ENCODE peak calls at places on chromosomes 3 and 15, in nine cellular contexts. B is activated B cell treated with CpG ODN at 0.5 μM for 24 hours; L is esophagus squamous epithelium; A is HT1080; M is NCI-H345; T is lung; Y is stimulated activated CD4-positive, alpha-beta T cell treated with anti-CD3 and anti-CD28 coated beads, Interleukin-4, amount 100 ng/mL, for 1 hour; U is iris pigment epithelial cell; P is body of pancreas. E is an unnamed sample.
A peak's percentile ranks its signal among the peaks of the same experiment; 100 is the strongest.

GRCh38 chr3:151305081-151305777 is 11.4 kb downstream of the GPR87 start:
- DNase-seq in A (peak; percentile 100), B (no peak), M (no peak), U (peak; percentile 99), L (no peak), T (peak; percentile 71), P (peak; percentile 38), Y (peak; percentile 4), E (peak; percentile 99)

GRCh38 chr15:90774731-90775521 is 57.8 kb downstream of the BLM start:
- DNase-seq in M (no peak), L (no peak), Y (no peak), A (peak; percentile 90), T (no peak), P (no peak), B (no peak), U (peak; percentile 79), E (peak; percentile 85)

GRCh38 chr3:104632521-104632920 is 734.2 kb upstream of the ALCAM start:
- DNase-seq in T (no peak), Y (no peak), M (no peak), A (no peak), U (peak; percentile 65), L (no peak), B (no peak), P (no peak), E (no peak)

GRCh38 chr15:44308415-44308814 is 19.9 kb downstream of the GOLM2 start:
- DNase-seq in M (no peak), Y (peak; percentile 16), U (no peak), P (no peak), A (no peak), T (no peak), L (no peak), B (no peak), E (no peak)

GRCh38 chr3:62159693-62160092 is 213.7 kb downstream of the FEZF2 start:
- DNase-seq in B (no peak), M (no peak), A (no peak), Y (no peak), L (no peak), T (peak; percentile 45), P (peak; percentile 85), U (peak; percentile 70), E (no peak)

GRCh38 chr15:29337156-29337959 is 67.7 kb upstream of the NSMCE3 start:
- DNase-seq in A (no peak), U (no peak), P (peak; percentile 69), T (no peak), B (no peak), Y (no peak), M (no peak), L (no peak), E (peak; percentile 4)

GRCh38 chr3:9503283-9503682 is 50.3 kb downstream of the LHFPL4 start:
- DNase-seq in L (no peak), T (peak; percentile 70), P (peak; percentile 66), Y (peak; percentile 74), A (peak; percentile 73), B (peak; percentile 63), U (peak; percentile 68), M (peak; percentile 54), E (peak; percentile 68)

GRCh38 chr3:69651765-69652164 is 87.5 kb upstream of the MITF start:
- DNase-seq in U (no peak), A (no peak), B (no peak), M (no peak), Y (no peak), P (no peak), T (no peak), L (no peak), E (no peak)

GRCh38 chr3:184559336-184559735 is 2.2 kb upstream of the EPHB3 start:
- DNase-seq in B (no peak), P (peak; percentile 87), M (peak; percentile 96), L (no peak), Y (no peak), T (peak; percentile 61), U (no peak), A (no peak), E (no peak)

GRCh38 chr3:197305854-197306253 is 7.4 kb upstream of the DLG1 start:
- DNase-seq in U (peak; percentile 91), M (no peak), T (no peak), A (peak; percentile 44), L (no peak), P (no peak), Y (no peak), B (no peak), E (no peak)

GRCh38 chr15:51163843-51164242 is 69.1 kb upstream of the TNFAIP8L3 start:
- DNase-seq in T (no peak), P (no peak), Y (no peak), A (no peak), M (no peak), U (no peak), L (no peak), B (no peak), E (no peak)

GRCh38 chr3:42493126-42493797 is 9.2 kb upstream of the VIPR1 start:
- DNase-seq in T (peak; percentile 27), Y (no peak), B (peak; percentile 10), M (no peak), L (no peak), A (no peak), P (peak; percentile 1), U (no peak), E (no peak)

GRCh38 chr15:25464784-25465183 is 26.0 kb upstream of the UBE3A start:
- DNase-seq in P (no peak), U (no peak), L (no peak), A (no peak), Y (no peak), B (no peak), T (no peak), M (no peak), E (no peak)

GRCh38 chr3:28039829-28040228 is 201.6 kb upstream of the CMC1 start:
- DNase-seq in B (no peak), U (no peak), Y (no peak), M (no peak), P (no peak), L (no peak), T (no peak), A (no peak), E (no peak)

GRCh38 chr15:66995257-66995656 is 70.1 kb upstream of the SMAD3 start:
- DNase-seq in Y (no peak), U (peak; percentile 53), A (peak; percentile 50), T (no peak), L (no peak), M (no peak), B (no peak), P (no peak), E (no peak)

GRCh38 chr3:175672119-175672689 is 813.1 kb downstream of the NAALADL2 start:
- DNase-seq in M (no peak), A (peak; percentile 54), Y (no peak), U (peak; percentile 56), B (no peak), T (no peak), P (no peak), L (no peak), E (peak; percentile 89)

GRCh38 chr3:25265284-25265683 is 162.8 kb upstream of the RARB start:
- DNase-seq in B (no peak), Y (no peak), T (no peak), P (no peak), U (no peak), L (no peak), M (no peak), A (no peak), E (no peak)

GRCh38 chr3:192433704-192434103 is 293.6 kb downstream of the FGF12 start:
- DNase-seq in A (no peak), M (no peak), T (no peak), L (no peak), B (no peak), U (no peak), Y (no peak), P (peak; percentile 67), E (peak; percentile 97)

GRCh38 chr15:80977627-80978036 is 12.0 kb downstream of the MESD start:
- DNase-seq in P (peak; percentile 65), Y (peak; percentile 31), M (no peak), A (no peak), L (no peak), T (peak; percentile 67), B (peak; percentile 22), U (peak; percentile 63), E (no peak)

GRCh38 chr15:21261965-21262850 is 178.1 kb downstream of the POTEB3 start:
- DNase-seq in M (no peak), P (no peak), Y (no peak), A (no peak), T (no peak), B (no peak), U (no peak), L (no peak), E (no peak)

GRCh38 chr15:65653341-65653740 is 31.6 kb downstream of the SLC24A1 start:
- DNase-seq in Y (no peak), L (no peak), M (no peak), A (peak; percentile 61), T (no peak), P (no peak), U (peak; percentile 49), B (no peak), E (peak; percentile 70)

GRCh38 chr15:51589881-51590570 is 32.5 kb downstream of the DMXL2 start:
- DNase-seq in L (no peak), P (no peak), U (no peak), B (no peak), M (no peak), T (no peak), Y (no peak), A (no peak), E (no peak)

GRCh38 chr15:35320911-35321310 is 225.1 kb downstream of the DPH6 start:
- DNase-seq in U (no peak), P (no peak), A (no peak), Y (no peak), B (no peak), M (no peak), T (no peak), L (no peak), E (no peak)

GRCh38 chr3:162437480-162437879 is 940.9 kb downstream of the OTOL1 start:
- DNase-seq in P (no peak), B (no peak), M (no peak), Y (no peak), U (peak; percentile 76), T (no peak), L (no peak), A (peak; percentile 59), E (no peak)

GRCh38 chr3:194475978-194476377 is 10.8 kb downstream of the ATP13A3 start:
- DNase-seq in Y (no peak), B (no peak), L (no peak), P (no peak), T (no peak), M (no peak), U (peak; percentile 25), A (no peak), E (no peak)

GRCh38 chr15:69017978-69018377 is 3.5 kb downstream of the NOX5 start:
- DNase-seq in P (no peak), B (no peak), T (no peak), Y (no peak), M (no peak), U (no peak), L (no peak), A (no peak), E (no peak)

GRCh38 chr3:130950641-130951040 is 56.8 kb downstream of the ATP2C1 start:
- DNase-seq in A (peak; percentile 26), B (no peak), T (no peak), P (no peak), L (no peak), M (no peak), U (peak; percentile 82), Y (no peak), E (peak; percentile 57)

GRCh38 chr3:130828931-130829574 is 64.8 kb upstream of the ATP2C1 start:
- DNase-seq in M (no peak), U (no peak), Y (no peak), B (no peak), L (no peak), T (no peak), P (no peak), A (no peak), E (no peak)

GRCh38 chr3:49563766-49564165 is 9.5 kb downstream of the BSN start:
- DNase-seq in A (no peak), B (no peak), T (no peak), L (no peak), M (no peak), Y (no peak), P (no peak), U (no peak), E (no peak)

GRCh38 chr3:197736010-197736490 is 654 bp downstream of the RUBCN start:
- DNase-seq in U (peak; percentile 13), L (no peak), B (peak; percentile 45), A (no peak), Y (peak; percentile 48), P (peak; percentile 21), T (no peak), M (peak; percentile 41), E (no peak)

GRCh38 chr3:117084739-117085270 is 375.2 kb downstream of the TUSC7 start:
- DNase-seq in A (no peak), L (no peak), U (no peak), T (no peak), Y (no peak), B (no peak), P (no peak), M (no peak), E (no peak)